ENCODE peak calls at places on chromosomes 3 and 15, in seven cellular contexts. One of them, this sample, is unnamed.

GRCh38 chr3:183515968-183516851 is 39.3 kb downstream of the KLHL6 start:
- DNase-seq in aorta: no peak
- DNase-seq in heart right ventricle: no peak
- DNase-seq in NT2/D1: no peak
- DNase-seq in MM.1S: peak; percentile 95
- DNase-seq in prostate gland: no peak
- DNase-seq in RWPE2: no peak
- DNase-seq in this sample: no peak

GRCh38 chr3:10228248-10228950 is 19.9 kb upstream of the TATDN2 start:
- DNase-seq in RWPE2: no peak
- DNase-seq in heart right ventricle: no peak
- DNase-seq in aorta: no peak
- DNase-seq in prostate gland: no peak
- DNase-seq in NT2/D1: no peak
- DNase-seq in MM.1S: no peak
- DNase-seq in this sample: no peak

GRCh38 chr3:191470080-191470479 is 9.1 kb downstream of the PYDC2 start:
- DNase-seq in RWPE2: no peak
- DNase-seq in prostate gland: no peak
- DNase-seq in heart right ventricle: no peak
- DNase-seq in NT2/D1: no peak
- DNase-seq in MM.1S: no peak
- DNase-seq in aorta: no peak
- DNase-seq in this sample: no peak

GRCh38 chr15:72306211-72306785 is 13.7 kb downstream of the CELF6 start:
- DNase-seq in heart right ventricle: no peak
- DNase-seq in prostate gland: no peak
- DNase-seq in MM.1S: no peak
- DNase-seq in NT2/D1: peak; percentile 16
- DNase-seq in aorta: no peak
- DNase-seq in RWPE2: peak; percentile 70
- DNase-seq in this sample: no peak

GRCh38 chr3:33167284-33167683 is 51.3 kb downstream of the SUSD5 start:
- DNase-seq in MM.1S: no peak
- DNase-seq in heart right ventricle: no peak
- DNase-seq in aorta: no peak
- DNase-seq in RWPE2: no peak
- DNase-seq in prostate gland: no peak
- DNase-seq in NT2/D1: no peak
- DNase-seq in this sample: no peak

GRCh38 chr3:136954246-136954645 is 3.5 kb upstream of the IL20RB start:
- DNase-seq in heart right ventricle: no peak
- DNase-seq in NT2/D1: no peak
- DNase-seq in aorta: no peak
- DNase-seq in MM.1S: no peak
- DNase-seq in prostate gland: no peak
- DNase-seq in RWPE2: no peak
- DNase-seq in this sample: no peak

GRCh38 chr3:135891121-135891520 is 74.4 kb upstream of the PPP2R3A start:
- DNase-seq in NT2/D1: no peak
- DNase-seq in MM.1S: no peak
- DNase-seq in heart right ventricle: no peak
- DNase-seq in aorta: no peak
- DNase-seq in RWPE2: no peak
- DNase-seq in prostate gland: no peak
- DNase-seq in this sample: no peak

GRCh38 chr3:69831737-69832136 is 92.5 kb downstream of the MITF start:
- DNase-seq in MM.1S: no peak
- DNase-seq in heart right ventricle: no peak
- DNase-seq in prostate gland: no peak
- DNase-seq in NT2/D1: no peak
- DNase-seq in aorta: no peak
- DNase-seq in RWPE2: no peak
- DNase-seq in this sample: no peak

GRCh38 chr3:122415104-122415744 is 638 bp downstream of the WDR5B start:
- DNase-seq in heart right ventricle: peak; percentile 11
- DNase-seq in MM.1S: peak; percentile 84
- DNase-seq in prostate gland: peak; percentile 41
- DNase-seq in RWPE2: no peak
- DNase-seq in aorta: no peak
- DNase-seq in NT2/D1: no peak
- DNase-seq in this sample: no peak

GRCh38 chr3:152213086-152213674 is 55.5 kb upstream of the MBNL1 start:
- DNase-seq in MM.1S: no peak
- DNase-seq in heart right ventricle: no peak
- DNase-seq in NT2/D1: peak; percentile 6
- DNase-seq in aorta: no peak
- DNase-seq in prostate gland: no peak
- DNase-seq in RWPE2: no peak
- DNase-seq in this sample: no peak

GRCh38 chr3:117788086-117788485 is 1078.5 kb downstream of the TUSC7 start:
- DNase-seq in aorta: no peak
- DNase-seq in MM.1S: no peak
- DNase-seq in RWPE2: no peak
- DNase-seq in NT2/D1: peak; percentile 47
- DNase-seq in prostate gland: no peak
- DNase-seq in heart right ventricle: no peak
- DNase-seq in this sample: no peak

GRCh38 chr3:106533097-106533496 is 664.3 kb upstream of the CBLB start:
- DNase-seq in heart right ventricle: no peak
- DNase-seq in NT2/D1: no peak
- DNase-seq in aorta: no peak
- DNase-seq in prostate gland: no peak
- DNase-seq in MM.1S: no peak
- DNase-seq in RWPE2: no peak
- DNase-seq in this sample: no peak

GRCh38 chr15:43085921-43086320 is 19.9 kb downstream of the UBR1 start:
- DNase-seq in prostate gland: no peak
- DNase-seq in NT2/D1: no peak
- DNase-seq in heart right ventricle: no peak
- DNase-seq in aorta: no peak
- DNase-seq in MM.1S: no peak
- DNase-seq in RWPE2: no peak
- DNase-seq in this sample: no peak

GRCh38 chr3:89025185-89025584 is 82.2 kb upstream of the EPHA3 start:
- DNase-seq in aorta: no peak
- DNase-seq in heart right ventricle: no peak
- DNase-seq in MM.1S: no peak
- DNase-seq in NT2/D1: no peak
- DNase-seq in RWPE2: no peak
- DNase-seq in prostate gland: no peak
- DNase-seq in this sample: no peak

GRCh38 chr3:51355891-51356578 is 29.1 kb upstream of the MANF start:
- DNase-seq in RWPE2: no peak
- DNase-seq in aorta: no peak
- DNase-seq in NT2/D1: no peak
- DNase-seq in prostate gland: peak; percentile 40
- DNase-seq in heart right ventricle: no peak
- DNase-seq in MM.1S: no peak
- DNase-seq in this sample: no peak

GRCh38 chr3:69422751-69423150 is 36.9 kb upstream of the FRMD4B start:
- DNase-seq in prostate gland: no peak
- DNase-seq in MM.1S: no peak
- DNase-seq in RWPE2: no peak
- DNase-seq in NT2/D1: no peak
- DNase-seq in aorta: no peak
- DNase-seq in heart right ventricle: no peak
- DNase-seq in this sample: no peak

GRCh38 chr3:10557783-10558373 is 52.5 kb upstream of the ATP2B2 start:
- DNase-seq in aorta: peak; percentile 21
- DNase-seq in MM.1S: no peak
- DNase-seq in heart right ventricle: no peak
- DNase-seq in prostate gland: no peak
- DNase-seq in RWPE2: no peak
- DNase-seq in NT2/D1: no peak
- DNase-seq in this sample: peak; percentile 15

GRCh38 chr3:152398495-152398894 is 129.8 kb downstream of the MBNL1 start:
- DNase-seq in NT2/D1: no peak
- DNase-seq in RWPE2: no peak
- DNase-seq in MM.1S: no peak
- DNase-seq in prostate gland: no peak
- DNase-seq in aorta: no peak
- DNase-seq in heart right ventricle: no peak
- DNase-seq in this sample: no peak

GRCh38 chr15:25249236-25250010 is 189.4 kb downstream of the UBE3A start:
- DNase-seq in aorta: peak; percentile 41
- DNase-seq in NT2/D1: no peak
- DNase-seq in prostate gland: no peak
- DNase-seq in RWPE2: peak; percentile 57
- DNase-seq in heart right ventricle: peak; percentile 1
- DNase-seq in MM.1S: no peak
- DNase-seq in this sample: no peak

GRCh38 chr3:113287818-113288648 is 76.7 kb downstream of the BOC start:
- DNase-seq in MM.1S: peak; percentile 40
- DNase-seq in aorta: no peak
- DNase-seq in RWPE2: no peak
- DNase-seq in prostate gland: peak; percentile 60
- DNase-seq in heart right ventricle: peak; percentile 70
- DNase-seq in NT2/D1: peak; percentile 78
- DNase-seq in this sample: peak; percentile 58

GRCh38 chr3:55891106-55891505 is 404.0 kb upstream of the WNT5A start:
- DNase-seq in MM.1S: peak; percentile 55
- DNase-seq in RWPE2: no peak
- DNase-seq in prostate gland: no peak
- DNase-seq in aorta: no peak
- DNase-seq in heart right ventricle: no peak
- DNase-seq in NT2/D1: no peak
- DNase-seq in this sample: no peak

GRCh38 chr3:67094769-67095168 is 96.7 kb downstream of the KBTBD8 start:
- DNase-seq in prostate gland: peak; percentile 20
- DNase-seq in RWPE2: no peak
- DNase-seq in NT2/D1: no peak
- DNase-seq in heart right ventricle: peak; percentile 4
- DNase-seq in MM.1S: no peak
- DNase-seq in aorta: no peak
- DNase-seq in this sample: peak; percentile 25

GRCh38 chr3:122063908-122064307 is 8.7 kb downstream of the CD86 start:
- DNase-seq in prostate gland: no peak
- DNase-seq in MM.1S: no peak
- DNase-seq in NT2/D1: no peak
- DNase-seq in aorta: no peak
- DNase-seq in RWPE2: no peak
- DNase-seq in heart right ventricle: no peak
- DNase-seq in this sample: no peak

GRCh38 chr3:69690-70089 is 126.9 kb upstream of the CHL1 start:
- DNase-seq in MM.1S: no peak
- DNase-seq in aorta: no peak
- DNase-seq in heart right ventricle: no peak
- DNase-seq in NT2/D1: no peak
- DNase-seq in prostate gland: no peak
- DNase-seq in RWPE2: no peak
- DNase-seq in this sample: no peak

GRCh38 chr3:88000853-88001252 is 58.0 kb downstream of the CGGBP1 start:
- DNase-seq in NT2/D1: no peak
- DNase-seq in aorta: no peak
- DNase-seq in prostate gland: no peak
- DNase-seq in MM.1S: no peak
- DNase-seq in RWPE2: no peak
- DNase-seq in heart right ventricle: no peak
- DNase-seq in this sample: no peak

GRCh38 chr3:154022603-154023002 is 98.6 kb upstream of the ARHGEF26 start:
- DNase-seq in RWPE2: no peak
- DNase-seq in MM.1S: no peak
- DNase-seq in heart right ventricle: no peak
- DNase-seq in NT2/D1: no peak
- DNase-seq in aorta: no peak
- DNase-seq in prostate gland: no peak
- DNase-seq in this sample: no peak

GRCh38 chr15:92803852-92804609 is 96.1 kb upstream of the CHD2 start:
- DNase-seq in NT2/D1: no peak
- DNase-seq in MM.1S: peak; percentile 42
- DNase-seq in prostate gland: peak; percentile 71
- DNase-seq in RWPE2: peak; percentile 99
- DNase-seq in aorta: peak; percentile 91
- DNase-seq in heart right ventricle: peak; percentile 40
- DNase-seq in this sample: peak; percentile 99
- H3K4me3 ChIP-seq in NT2/D1: no peak overlapping the region
- H3K4me3 ChIP-seq in MM.1S: no peak overlapping the region
- H3K4me3 ChIP-seq in prostate gland: no peak overlapping the region
- H3K4me3 ChIP-seq in RWPE2: no peak overlapping the region
- H3K4me3 ChIP-seq in aorta: no peak overlapping the region
- H3K4me3 ChIP-seq in heart right ventricle: no peak overlapping the region
- H3K4me3 ChIP-seq in this sample: no peak overlapping the region

GRCh38 chr3:45226206-45226915 is at the start of gene TMEM158:
- DNase-seq in heart right ventricle: peak; percentile 70
- DNase-seq in NT2/D1: no peak
- DNase-seq in prostate gland: peak; percentile 78
- DNase-seq in aorta: peak; percentile 95
- DNase-seq in MM.1S: peak; percentile 83
- DNase-seq in RWPE2: peak; percentile 84
- DNase-seq in this sample: no peak
- H3K4me3 ChIP-seq in heart right ventricle: peak within 1 kb of the TSS; percentile 39
- H3K4me3 ChIP-seq in NT2/D1: peak within 1 kb of the TSS; percentile 64
- H3K4me3 ChIP-seq in prostate gland: peak within 1 kb of the TSS; percentile 41
- H3K4me3 ChIP-seq in aorta: peak within 1 kb of the TSS; percentile 96
- H3K4me3 ChIP-seq in MM.1S: peak within 1 kb of the TSS; percentile 56
- H3K4me3 ChIP-seq in RWPE2: peak within 1 kb of the TSS; percentile 67
- H3K4me3 ChIP-seq in this sample: peak within 1 kb of the TSS; percentile 84

GRCh38 chr15:48354694-48355303 is 23.6 kb downstream of the DUT start:
- DNase-seq in prostate gland: no peak
- DNase-seq in MM.1S: no peak
- DNase-seq in NT2/D1: no peak
- DNase-seq in aorta: no peak
- DNase-seq in heart right ventricle: no peak
- DNase-seq in RWPE2: no peak
- DNase-seq in this sample: no peak
- H3K4me3 ChIP-seq in prostate gland: no peak overlapping the region
- H3K4me3 ChIP-seq in MM.1S: peak overlapping the region; percentile 3
- H3K4me3 ChIP-seq in NT2/D1: no peak overlapping the region
- H3K4me3 ChIP-seq in aorta: no peak overlapping the region
- H3K4me3 ChIP-seq in heart right ventricle: no peak overlapping the region
- H3K4me3 ChIP-seq in RWPE2: no peak overlapping the region
- H3K4me3 ChIP-seq in this sample: no peak overlapping the region

GRCh38 chr15:41115652-41116115 is 396 bp downstream of the INO80 start:
- DNase-seq in RWPE2: peak; percentile 88
- DNase-seq in aorta: peak; percentile 90
- DNase-seq in NT2/D1: peak; percentile 25
- DNase-seq in prostate gland: peak; percentile 44
- DNase-seq in MM.1S: peak; percentile 69
- DNase-seq in heart right ventricle: peak; percentile 59
- DNase-seq in this sample: no peak

GRCh38 chr15:41116116-41116871 is at the start of gene INO80:
- DNase-seq in MM.1S: peak; percentile 97
- DNase-seq in NT2/D1: peak; percentile 93
- DNase-seq in heart right ventricle: peak; percentile 99
- DNase-seq in prostate gland: peak; percentile 98
- DNase-seq in RWPE2: peak; percentile 100
- DNase-seq in aorta: peak; percentile 99
- DNase-seq in this sample: peak; percentile 96

GRCh38 chr15:41115088-41115651 is 910 bp downstream of the INO80 start:
- DNase-seq in RWPE2: no peak
- DNase-seq in prostate gland: no peak
- DNase-seq in aorta: no peak
- DNase-seq in heart right ventricle: no peak
- DNase-seq in MM.1S: no peak
- DNase-seq in NT2/D1: peak; percentile 15
- DNase-seq in this sample: no peak

GRCh38 chr15:41121951-41122350 is 5.9 kb upstream of the INO80 start:
- DNase-seq in RWPE2: no peak
- DNase-seq in heart right ventricle: no peak
- DNase-seq in prostate gland: no peak
- DNase-seq in NT2/D1: no peak
- DNase-seq in MM.1S: no peak
- DNase-seq in aorta: no peak
- DNase-seq in this sample: no peak

GRCh38 chr15:41116872-41117242 is 777 bp upstream of the INO80 start:
- DNase-seq in aorta: no peak
- DNase-seq in MM.1S: no peak
- DNase-seq in RWPE2: no peak
- DNase-seq in NT2/D1: no peak
- DNase-seq in prostate gland: no peak
- DNase-seq in heart right ventricle: no peak
- DNase-seq in this sample: no peak
- H3K4me3 ChIP-seq in aorta: peak overlapping the region; percentile 78
- H3K4me3 ChIP-seq in MM.1S: peak overlapping the region; percentile 99
- H3K4me3 ChIP-seq in RWPE2: peak overlapping the region; percentile 83
- H3K4me3 ChIP-seq in NT2/D1: peak overlapping the region; percentile 84
- H3K4me3 ChIP-seq in prostate gland: peak overlapping the region; percentile 96
- H3K4me3 ChIP-seq in heart right ventricle: peak overlapping the region; percentile 79
- H3K4me3 ChIP-seq in this sample: peak overlapping the region; percentile 98

This sample was measured in HFF-Myc.